ENCODE peak calls at places on chromosomes 4 and X, in five cellular contexts. One of them, this sample, is unnamed.
A peak's percentile ranks its signal among the peaks of the same experiment; 100 is the strongest.

GRCh38 chr4:172709376-172709775 is 459.2 kb upstream of the GALNT7 start:
- DNase-seq in fibroblast of pulmonary artery: no peak
- DNase-seq in choroid plexus epithelial cell: no peak
- DNase-seq in HCT116: no peak
- DNase-seq in cardiac muscle cell: no peak
- DNase-seq in this sample: no peak

GRCh38 chrX:19954707-19955106 is 36.2 kb downstream of the BCLAF3 start:
- DNase-seq in fibroblast of pulmonary artery: peak; percentile 15
- DNase-seq in HCT116: no peak
- DNase-seq in cardiac muscle cell: peak; percentile 9
- DNase-seq in choroid plexus epithelial cell: peak; percentile 16
- DNase-seq in this sample: no peak

GRCh38 chr4:122666527-122667245 is 45.8 kb upstream of the IL21 start:
- DNase-seq in HCT116: peak; percentile 52
- DNase-seq in choroid plexus epithelial cell: peak; percentile 94
- DNase-seq in cardiac muscle cell: peak; percentile 89
- DNase-seq in fibroblast of pulmonary artery: peak; percentile 93
- DNase-seq in this sample: peak; percentile 88

GRCh38 chrX:134548257-134548732 is 88.3 kb downstream of the HPRT1 start:
- DNase-seq in HCT116: no peak
- DNase-seq in choroid plexus epithelial cell: no peak
- DNase-seq in fibroblast of pulmonary artery: no peak
- DNase-seq in cardiac muscle cell: peak; percentile 34
- DNase-seq in this sample: no peak

GRCh38 chrX:133353233-133353632 is 62.1 kb downstream of the GPC4 start:
- DNase-seq in choroid plexus epithelial cell: no peak
- DNase-seq in fibroblast of pulmonary artery: no peak
- DNase-seq in cardiac muscle cell: no peak
- DNase-seq in HCT116: no peak
- DNase-seq in this sample: no peak

GRCh38 chrX:48919360-48919821 is 567 bp upstream of the PIM2 start:
- DNase-seq in fibroblast of pulmonary artery: no peak
- DNase-seq in choroid plexus epithelial cell: peak; percentile 59
- DNase-seq in HCT116: no peak
- DNase-seq in cardiac muscle cell: no peak
- DNase-seq in this sample: no peak

GRCh38 chr4:166067915-166068314 is 194.9 kb downstream of the TLL1 start:
- DNase-seq in choroid plexus epithelial cell: no peak
- DNase-seq in fibroblast of pulmonary artery: no peak
- DNase-seq in cardiac muscle cell: no peak
- DNase-seq in HCT116: no peak
- DNase-seq in this sample: no peak

GRCh38 chr4:145882594-145882993 is 56.0 kb downstream of the ZNF827 start:
- DNase-seq in choroid plexus epithelial cell: no peak
- DNase-seq in cardiac muscle cell: no peak
- DNase-seq in HCT116: no peak
- DNase-seq in fibroblast of pulmonary artery: no peak
- DNase-seq in this sample: no peak

GRCh38 chr4:57064811-57065711 is 45.1 kb downstream of the IGFBP7 start:
- DNase-seq in choroid plexus epithelial cell: peak; percentile 97
- DNase-seq in HCT116: no peak
- DNase-seq in fibroblast of pulmonary artery: peak; percentile 91
- DNase-seq in cardiac muscle cell: peak; percentile 87
- DNase-seq in this sample: peak; percentile 58

GRCh38 chr4:2857349-2857927 is 13.8 kb downstream of the ADD1 start:
- DNase-seq in cardiac muscle cell: no peak
- DNase-seq in HCT116: no peak
- DNase-seq in choroid plexus epithelial cell: no peak
- DNase-seq in fibroblast of pulmonary artery: no peak
- DNase-seq in this sample: no peak

GRCh38 chrX:107758231-107758766 is 17.3 kb downstream of the TSC22D3 start:
- DNase-seq in HCT116: no peak
- DNase-seq in fibroblast of pulmonary artery: no peak
- DNase-seq in cardiac muscle cell: no peak
- DNase-seq in choroid plexus epithelial cell: no peak
- DNase-seq in this sample: no peak

GRCh38 chr4:138761638-138762205 is 253.9 kb upstream of the NOCT start:
- DNase-seq in fibroblast of pulmonary artery: peak; percentile 4
- DNase-seq in cardiac muscle cell: no peak
- DNase-seq in choroid plexus epithelial cell: no peak
- DNase-seq in HCT116: no peak
- DNase-seq in this sample: no peak

GRCh38 chrX:2572740-2573139 is 72.0 kb upstream of the DHRSX start:
- DNase-seq in choroid plexus epithelial cell: peak; percentile 80
- DNase-seq in fibroblast of pulmonary artery: peak; percentile 15
- DNase-seq in cardiac muscle cell: no peak
- DNase-seq in HCT116: peak; percentile 52
- DNase-seq in this sample: peak; percentile 45

GRCh38 chrX:8783100-8784098 is 17.8 kb downstream of the FAM9A start:
- DNase-seq in choroid plexus epithelial cell: peak; percentile 12
- DNase-seq in HCT116: no peak
- DNase-seq in fibroblast of pulmonary artery: peak; percentile 26
- DNase-seq in cardiac muscle cell: peak; percentile 43
- DNase-seq in this sample: peak; percentile 39

GRCh38 chr4:152936446-152937279 is 540 bp downstream of the FHDC1 start:
- DNase-seq in choroid plexus epithelial cell: peak; percentile 13
- DNase-seq in cardiac muscle cell: no peak
- DNase-seq in HCT116: no peak
- DNase-seq in fibroblast of pulmonary artery: no peak
- DNase-seq in this sample: peak; percentile 48

DNA sequence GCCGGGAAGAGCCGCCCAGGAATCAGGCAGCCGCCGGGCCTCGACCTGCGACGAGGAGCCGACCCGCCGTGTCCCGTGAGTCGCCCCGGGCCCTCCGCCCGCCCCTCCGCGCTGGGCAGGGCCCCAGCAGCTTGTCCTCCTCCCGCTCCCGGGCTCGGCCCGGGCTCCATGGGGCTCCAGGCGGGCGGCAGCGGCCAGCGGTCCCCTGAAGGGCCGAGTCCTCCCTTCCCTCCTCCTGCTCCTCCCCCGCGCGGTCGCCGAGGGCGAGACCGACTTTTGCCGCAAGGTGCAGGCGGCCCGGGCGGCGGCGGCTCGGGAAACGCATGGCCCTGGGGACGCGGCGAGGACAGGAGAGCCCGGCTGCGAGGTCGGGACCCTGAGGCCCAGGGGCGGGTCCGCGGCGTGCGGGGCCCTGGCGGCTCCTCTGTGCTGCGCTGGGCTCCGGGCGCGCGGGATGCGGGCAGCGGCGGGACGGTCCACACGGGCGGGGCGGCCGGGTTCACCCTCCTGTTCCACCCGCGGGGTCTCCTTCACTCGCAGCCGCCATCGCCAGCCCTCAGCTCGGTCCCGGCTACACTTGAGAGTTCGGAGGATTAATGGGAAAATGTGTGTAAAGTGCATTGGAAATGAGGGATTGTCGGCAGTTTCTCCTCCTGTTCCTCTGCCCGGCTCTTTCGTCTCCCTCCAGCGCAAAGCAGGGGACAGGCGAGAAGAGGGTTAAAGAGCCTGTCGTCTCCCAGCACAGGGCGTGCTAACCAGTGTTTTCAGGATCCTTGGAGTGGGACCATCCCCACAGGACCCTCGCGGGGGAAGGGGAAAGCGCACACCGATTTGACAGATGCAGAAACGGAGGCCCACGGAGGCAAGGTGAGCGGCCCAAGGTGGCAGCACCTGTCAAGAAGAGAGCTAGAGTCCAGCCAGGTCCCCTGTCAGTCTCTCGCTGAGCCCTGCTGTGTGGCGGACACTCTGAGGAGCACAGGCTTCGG is 16.6 kb upstream of the ZNF718 start:
- DNase-seq in fibroblast of pulmonary artery: no peak
- DNase-seq in HCT116: no peak
- DNase-seq in cardiac muscle cell: no peak
- DNase-seq in choroid plexus epithelial cell: no peak
- DNase-seq in this sample: no peak
- H3K4me3 ChIP-seq in fibroblast of pulmonary artery: no peak overlapping the region
- H3K4me3 ChIP-seq in HCT116: no peak overlapping the region
- H3K4me3 ChIP-seq in cardiac muscle cell: peak overlapping the region; percentile 31
- H3K4me3 ChIP-seq in choroid plexus epithelial cell: no peak overlapping the region
- H3K4me3 ChIP-seq in this sample: peak overlapping the region; percentile 11

GRCh38 chrX:105972690-105973386 is 65.7 kb downstream of the SERPINA7 start:
- DNase-seq in HCT116: no peak
- DNase-seq in choroid plexus epithelial cell: no peak
- DNase-seq in fibroblast of pulmonary artery: no peak
- DNase-seq in cardiac muscle cell: no peak
- DNase-seq in this sample: no peak

GRCh38 chrX:105973387-105973739 is 65.2 kb downstream of the SERPINA7 start:
- DNase-seq in fibroblast of pulmonary artery: no peak
- DNase-seq in cardiac muscle cell: no peak
- DNase-seq in choroid plexus epithelial cell: no peak
- DNase-seq in HCT116: no peak
- DNase-seq in this sample: no peak

GRCh38 chrX:105969487-105969886 is 69.0 kb downstream of the SERPINA7 start:
- DNase-seq in choroid plexus epithelial cell: no peak
- DNase-seq in fibroblast of pulmonary artery: no peak
- DNase-seq in cardiac muscle cell: no peak
- DNase-seq in HCT116: no peak
- DNase-seq in this sample: no peak

GRCh38 chrX:105975382-105975781 is 63.1 kb downstream of the SERPINA7 start:
- DNase-seq in cardiac muscle cell: peak; percentile 48
- DNase-seq in HCT116: peak; percentile 12
- DNase-seq in fibroblast of pulmonary artery: peak; percentile 37
- DNase-seq in choroid plexus epithelial cell: peak; percentile 40
- DNase-seq in this sample: peak; percentile 32
- TF ChIP-seq CTCF in cardiac muscle cell: peak; percentile 24
- TF ChIP-seq CTCF in HCT116: peak; percentile 12
- TF ChIP-seq CTCF in fibroblast of pulmonary artery: peak; percentile 20
- TF ChIP-seq CTCF in choroid plexus epithelial cell: peak; percentile 32
- TF ChIP-seq CTCF in this sample: peak; percentile 34

DNA sequence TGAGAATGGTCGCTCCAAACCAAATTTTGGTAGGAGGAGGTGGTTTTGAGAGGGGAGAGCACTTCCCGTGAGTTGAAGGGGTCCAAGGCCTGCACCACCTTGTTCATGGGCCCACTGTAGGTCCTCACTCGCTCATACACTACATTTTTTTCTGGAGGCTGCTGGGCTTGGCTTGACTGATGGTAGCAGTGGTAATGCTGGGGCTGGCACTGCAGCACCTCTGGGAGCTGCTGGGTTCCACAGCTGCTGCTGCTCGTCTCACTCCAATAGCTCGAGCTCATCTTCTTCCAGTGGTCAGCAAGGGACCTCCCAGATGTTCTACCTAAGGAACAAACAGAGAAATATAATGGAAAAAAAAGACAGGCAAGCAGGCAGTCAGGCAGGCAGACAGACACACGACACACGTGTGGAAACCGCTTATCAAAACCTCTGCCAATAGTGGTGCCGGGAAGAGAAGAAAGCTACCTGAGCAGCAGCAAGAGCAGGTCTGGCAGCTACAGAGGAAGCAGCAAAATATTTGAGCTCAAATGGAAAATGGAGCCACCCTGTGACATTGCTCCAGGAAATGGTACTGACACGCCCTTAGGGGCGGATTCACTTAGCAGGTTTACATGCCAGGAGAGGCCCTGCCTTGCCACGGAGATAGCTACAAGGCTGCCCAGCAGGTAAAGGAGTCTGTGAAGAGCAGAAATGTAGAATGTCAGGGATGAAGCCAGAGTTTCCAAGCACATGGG is at the start of gene POF1B:
- DNase-seq in HCT116: no peak
- DNase-seq in choroid plexus epithelial cell: no peak
- DNase-seq in cardiac muscle cell: no peak
- DNase-seq in fibroblast of pulmonary artery: no peak
- DNase-seq in this sample: peak; percentile 64
- H3K4me3 ChIP-seq in HCT116: no peak within 1 kb of the TSS
- H3K4me3 ChIP-seq in choroid plexus epithelial cell: no peak within 1 kb of the TSS
- H3K4me3 ChIP-seq in cardiac muscle cell: no peak within 1 kb of the TSS
- H3K4me3 ChIP-seq in fibroblast of pulmonary artery: no peak within 1 kb of the TSS
- H3K4me3 ChIP-seq in this sample: peak within 1 kb of the TSS; percentile 40

GRCh38 chr4:88054229-88054628 is 46.8 kb downstream of the PKD2 start:
- DNase-seq in fibroblast of pulmonary artery: no peak
- DNase-seq in HCT116: no peak
- DNase-seq in cardiac muscle cell: no peak
- DNase-seq in choroid plexus epithelial cell: peak; percentile 10
- DNase-seq in this sample: no peak

GRCh38 chr4:88058295-88058694 is 50.9 kb downstream of the PKD2 start:
- DNase-seq in choroid plexus epithelial cell: no peak
- DNase-seq in cardiac muscle cell: no peak
- DNase-seq in HCT116: no peak
- DNase-seq in fibroblast of pulmonary artery: no peak
- DNase-seq in this sample: no peak

GRCh38 chr4:88059781-88060180 is 52.3 kb downstream of the PKD2 start:
- DNase-seq in cardiac muscle cell: no peak
- DNase-seq in choroid plexus epithelial cell: no peak
- DNase-seq in HCT116: no peak
- DNase-seq in fibroblast of pulmonary artery: no peak
- DNase-seq in this sample: no peak

GRCh38 chr4:88060431-88060830 is 53.0 kb downstream of the PKD2 start:
- DNase-seq in fibroblast of pulmonary artery: no peak
- DNase-seq in HCT116: no peak
- DNase-seq in cardiac muscle cell: peak; percentile 18
- DNase-seq in choroid plexus epithelial cell: peak; percentile 69
- DNase-seq in this sample: no peak

DNA sequence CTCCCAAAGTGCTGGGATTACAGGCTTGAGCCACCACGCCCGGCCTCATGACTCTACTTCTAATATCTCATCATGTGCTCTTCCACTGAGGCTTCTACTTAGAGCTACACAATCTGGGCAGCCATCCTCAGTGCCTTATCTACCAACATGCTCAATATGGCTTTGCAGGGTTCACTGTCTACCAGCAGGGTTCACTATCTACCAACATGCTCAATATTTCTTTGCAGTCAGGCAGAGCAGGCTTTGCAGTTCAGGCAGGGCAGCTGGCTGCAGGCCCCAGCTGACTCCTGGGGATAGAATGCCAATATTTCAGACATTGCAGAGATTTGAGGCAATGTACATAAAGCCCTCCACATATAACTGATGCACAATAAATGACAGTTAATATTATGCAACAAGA is 47.5 kb downstream of the PKD2 start:
- DNase-seq in choroid plexus epithelial cell: peak; percentile 85
- DNase-seq in fibroblast of pulmonary artery: peak; percentile 44
- DNase-seq in cardiac muscle cell: peak; percentile 59
- DNase-seq in HCT116: peak; percentile 23
- DNase-seq in this sample: peak; percentile 75
- TF ChIP-seq CTCF in choroid plexus epithelial cell: peak; percentile 78
- TF ChIP-seq CTCF in fibroblast of pulmonary artery: peak; percentile 41
- TF ChIP-seq CTCF in cardiac muscle cell: peak; percentile 50
- TF ChIP-seq CTCF in HCT116: peak; percentile 57
- TF ChIP-seq CTCF in this sample: peak; percentile 76